ENCODE peak calls at places on chromosomes 3 and 15, in nine cellular contexts. L is transverse colon, A is endothelial cell of umbilical vein, E is suprapubic skin, X is K562, Y is stomach, V is HCT116, T is prostate gland, C is H1. S is an unnamed sample.

GRCh38 chr3:182755308-182756106 is 37.8 kb upstream of the ATP11B start:
- DNase-seq in X (no peak), L (no peak), V (no peak), A (peak; percentile 56), Y (no peak), T (no peak), C (no peak), E (no peak), S (no peak)

GRCh38 chr3:80052271-80052670 is 284.5 kb upstream of the ROBO1 start:
- DNase-seq in X (no peak), C (no peak), E (no peak), V (no peak), Y (no peak), A (no peak), L (no peak), T (no peak), S (no peak)

GRCh38 chr3:123670743-123671142 is 85.9 kb upstream of the HACD2 start:
- DNase-seq in Y (no peak), X (no peak), A (no peak), L (no peak), C (no peak), T (no peak), V (no peak), E (no peak), S (no peak)

GRCh38 chr3:122299872-122300460 is 25.1 kb upstream of the CSTA start:
- DNase-seq in Y (no peak), X (peak; percentile 26), L (no peak), V (peak; percentile 15), T (no peak), E (no peak), C (peak; percentile 59), A (peak; percentile 17), S (no peak)

GRCh38 chr15:23440596-23440995 is 6.4 kb downstream of the GOLGA6L2 start:
- DNase-seq in V (no peak), X (no peak), C (no peak), T (no peak), L (no peak), A (no peak), E (no peak), Y (no peak), S (no peak)

GRCh38 chr3:67459131-67459530 is 195.3 kb downstream of the SUCLG2 start:
- DNase-seq in E (no peak), C (no peak), V (no peak), Y (no peak), A (no peak), L (no peak), X (no peak), T (no peak), S (no peak)

GRCh38 chr15:59247364-59247763 is 40.7 kb downstream of the LDHAL6B start:
- DNase-seq in E (no peak), C (peak; percentile 65), L (peak; percentile 74), X (peak; percentile 22), Y (peak; percentile 61), A (peak; percentile 84), V (no peak), T (peak; percentile 43), S (no peak)

GRCh38 chr3:14451844-14452533 is 49.6 kb downstream of the SLC6A6 start:
- DNase-seq in E (peak; percentile 93), V (no peak), Y (peak; percentile 41), A (peak; percentile 83), T (peak; percentile 19), X (no peak), L (peak; percentile 51), C (no peak), S (no peak)

GRCh38 chr15:31437686-31438085 is 111.1 kb downstream of the KLF13 start:
- DNase-seq in T (no peak), V (no peak), E (peak; percentile 63), A (no peak), C (no peak), L (no peak), X (no peak), Y (no peak), S (no peak)

GRCh38 chr3:61169621-61170251 is 81.5 kb downstream of the FHIT start:
- DNase-seq in E (no peak), C (no peak), A (no peak), Y (no peak), X (no peak), V (no peak), T (no peak), L (no peak), S (no peak)

GRCh38 chr15:89740137-89740536 is 10.9 kb downstream of the MESP1 start:
- DNase-seq in L (peak; percentile 67), T (peak; percentile 75), C (peak; percentile 73), V (peak; percentile 67), E (no peak), A (peak; percentile 86), Y (peak; percentile 48), X (peak; percentile 78), S (peak; percentile 42)

GRCh38 chr15:40333922-40334492 is 6.7 kb downstream of the CCDC9B start:
- DNase-seq in A (peak; percentile 98), Y (no peak), E (no peak), C (no peak), L (peak; percentile 56), V (no peak), T (no peak), X (peak; percentile 43), S (peak; percentile 60)

GRCh38 chr15:47331796-47332480 is 385.4 kb upstream of the SEMA6D start:
- DNase-seq in E (no peak), L (no peak), A (no peak), Y (no peak), T (no peak), X (no peak), V (no peak), C (no peak), S (no peak)

GRCh38 chr15:67126551-67127333 is 61.3 kb downstream of the SMAD3 start:
- DNase-seq in T (no peak), E (no peak), X (no peak), L (no peak), C (no peak), Y (no peak), A (no peak), V (no peak), S (no peak)

GRCh38 chr3:35664460-35664919 is 25.2 kb downstream of the ARPP21 start:
- DNase-seq in X (no peak), E (no peak), C (peak; percentile 50), Y (peak; percentile 31), L (no peak), A (peak; percentile 86), V (no peak), T (no peak), S (no peak)

GRCh38 chr3:169403855-169404254 is 259.7 kb downstream of the MECOM start:
- DNase-seq in A (no peak), C (no peak), L (no peak), V (no peak), Y (no peak), T (no peak), E (no peak), X (no peak), S (no peak)

DNA sequence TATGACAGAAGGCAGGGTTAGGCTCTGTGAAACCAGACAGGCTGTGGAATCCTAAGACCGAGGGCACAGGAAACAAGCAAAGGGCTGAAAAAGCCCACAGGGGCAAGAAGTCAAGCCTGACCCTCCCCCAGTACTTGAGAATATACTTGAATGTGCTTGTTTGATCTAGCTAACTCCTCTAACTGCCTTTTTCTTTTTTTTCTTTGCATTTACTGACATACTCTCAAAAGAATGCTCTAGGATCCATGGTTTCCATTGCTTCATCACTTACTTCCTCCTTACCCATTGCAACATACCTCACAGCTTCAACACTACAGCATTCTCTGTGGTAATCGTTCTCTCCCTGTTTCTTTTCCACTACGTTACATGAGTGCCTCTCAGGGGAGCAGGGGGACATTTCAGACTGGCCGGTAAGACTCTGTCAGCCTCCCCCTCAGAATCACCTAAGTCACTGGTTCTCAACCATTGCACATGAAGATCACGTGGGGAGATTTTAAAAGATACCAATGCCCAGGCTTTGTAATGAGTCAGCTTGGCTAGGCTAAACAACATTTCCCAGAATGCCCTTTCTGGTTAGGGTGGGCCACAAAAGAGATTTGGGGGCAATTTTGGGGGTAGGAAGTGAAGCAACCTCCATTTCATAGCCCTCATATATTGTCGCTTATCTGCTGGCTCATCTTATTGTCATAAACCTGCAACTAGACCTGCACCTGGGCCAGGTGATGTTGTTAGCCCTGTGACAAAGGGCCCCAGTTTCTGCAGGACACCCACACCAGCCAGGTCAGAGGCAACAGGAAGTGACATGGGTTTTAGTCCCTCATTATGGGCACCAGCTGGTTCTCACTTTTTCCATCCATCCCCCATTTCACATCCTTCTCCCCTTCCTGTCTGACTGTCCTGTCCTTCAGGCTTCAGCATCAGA is 24.6 kb upstream of the RSL24D1 start:
- DNase-seq in X (no peak), V (no peak), E (no peak), C (no peak), L (no peak), A (peak; percentile 21), T (no peak), Y (no peak), S (no peak)
- TF ChIP-seq POLR2A in X (no peak), V (no peak), E (no peak), C (no peak), L (no peak), A (no peak), T (no peak), Y (no peak), S (no peak)

DNA sequence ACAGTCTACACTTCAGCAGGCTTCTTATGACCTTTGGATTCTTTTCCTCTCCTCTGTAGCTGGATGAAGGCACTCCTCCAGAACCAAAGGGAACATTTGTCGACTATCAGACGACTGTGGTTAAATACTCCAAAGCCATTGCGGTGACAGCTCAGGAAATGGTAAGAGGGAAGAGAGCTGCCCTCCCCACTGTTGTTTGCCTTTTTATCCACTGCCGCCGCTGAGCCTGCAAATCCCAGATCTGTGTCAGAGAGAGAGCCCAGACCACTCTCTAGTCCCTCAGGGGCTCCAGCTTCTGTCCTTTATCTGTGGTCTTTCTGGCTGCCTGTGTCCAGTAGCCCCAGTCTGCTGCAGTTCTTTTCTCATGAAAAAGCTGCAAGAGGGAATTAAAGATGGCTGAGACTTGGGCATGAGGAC is 261.5 kb upstream of the TPM1 start:
- DNase-seq in C (no peak), A (no peak), Y (no peak), X (no peak), V (no peak), E (no peak), L (no peak), T (no peak), S (no peak)
- H3K27ac ChIP-seq in C (no peak overlapping the region), A (no peak overlapping the region), Y (no peak overlapping the region), X (no peak overlapping the region), V (no peak overlapping the region), E (no peak overlapping the region), L (no peak overlapping the region), T (no peak overlapping the region), S (no peak overlapping the region)

GRCh38 chr3:194138098-194138474 is 2.1 kb downstream of the HES1 start:
- DNase-seq in T (no peak), X (no peak), V (no peak), L (no peak), C (no peak), A (peak; percentile 54), Y (no peak), E (peak; percentile 69), S (no peak)
- TF ChIP-seq POLR2AphosphoS5 in T (peak; percentile 12), X (no peak), V (no peak), L (no peak), C (no peak), A (no peak), Y (no peak), E (no peak), S (no peak)

GRCh38 chr3:52240059-52240885 is 1.3 kb upstream of the TWF2 start:
- DNase-seq in X (peak; percentile 61), L (peak; percentile 62), A (no peak), T (no peak), C (no peak), V (peak; percentile 67), Y (no peak), E (peak; percentile 83), S (peak; percentile 58)
- TF ChIP-seq POLR2A in X (peak; percentile 41), L (no peak), A (no peak), T (no peak), C (peak; percentile 39), V (no peak), Y (no peak), E (no peak), S (no peak)

S was measured in breast epithelium.